ENCODE peak calls at places on chromosome 3, in four cellular contexts. One of them, this sample, is unnamed.
A peak's percentile ranks its signal among the peaks of the same experiment; 100 is the strongest.

GRCh38 chr3:74041068-74041675 is 416.4 kb upstream of the PDZRN3 start:
- DNase-seq in aorta: no peak
- DNase-seq in stomach: no peak
- DNase-seq in CD8-positive, alpha-beta memory T cell: no peak
- DNase-seq in this sample: no peak

GRCh38 chr3:143536817-143537535 is 311.3 kb downstream of the SLC9A9 start:
- DNase-seq in aorta: peak; percentile 76
- DNase-seq in stomach: no peak
- DNase-seq in CD8-positive, alpha-beta memory T cell: no peak
- DNase-seq in this sample: no peak

GRCh38 chr3:36393563-36393962 is 13.3 kb downstream of the STAC start:
- DNase-seq in CD8-positive, alpha-beta memory T cell: no peak
- DNase-seq in stomach: no peak
- DNase-seq in aorta: no peak
- DNase-seq in this sample: no peak

GRCh38 chr3:151852074-151852811 is 21.2 kb upstream of the SUCNR1 start:
- DNase-seq in CD8-positive, alpha-beta memory T cell: no peak
- DNase-seq in stomach: no peak
- DNase-seq in aorta: no peak
- DNase-seq in this sample: no peak

GRCh38 chr3:186909078-186909853 is 21.1 kb upstream of the ST6GAL1 start:
- DNase-seq in stomach: peak; percentile 43
- DNase-seq in CD8-positive, alpha-beta memory T cell: peak; percentile 85
- DNase-seq in aorta: no peak
- DNase-seq in this sample: peak; percentile 41

GRCh38 chr3:62647711-62648110 is 227.5 kb downstream of the CADPS start:
- DNase-seq in CD8-positive, alpha-beta memory T cell: no peak
- DNase-seq in stomach: no peak
- DNase-seq in aorta: no peak
- DNase-seq in this sample: no peak

GRCh38 chr3:49967307-49967706 is 27.4 kb downstream of the RBM6 start:
- DNase-seq in aorta: no peak
- DNase-seq in stomach: no peak
- DNase-seq in CD8-positive, alpha-beta memory T cell: no peak
- DNase-seq in this sample: no peak

GRCh38 chr3:197450295-197450694 is 105.5 kb downstream of the BDH1 start:
- DNase-seq in CD8-positive, alpha-beta memory T cell: no peak
- DNase-seq in aorta: no peak
- DNase-seq in stomach: no peak
- DNase-seq in this sample: no peak

GRCh38 chr3:194285859-194286197 is 65.3 kb downstream of the CPN2 start:
- DNase-seq in stomach: no peak
- DNase-seq in CD8-positive, alpha-beta memory T cell: no peak
- DNase-seq in aorta: no peak
- DNase-seq in this sample: no peak

GRCh38 chr3:138089091-138089490 is 26.3 kb downstream of the DZIP1L start:
- DNase-seq in stomach: no peak
- DNase-seq in aorta: no peak
- DNase-seq in CD8-positive, alpha-beta memory T cell: no peak
- DNase-seq in this sample: no peak

GRCh38 chr3:170726976-170727661 is 141.2 kb upstream of the SLC7A14 start:
- DNase-seq in aorta: no peak
- DNase-seq in CD8-positive, alpha-beta memory T cell: no peak
- DNase-seq in stomach: no peak
- DNase-seq in this sample: no peak

GRCh38 chr3:14147063-14147435 is 22.2 kb downstream of the TMEM43 start:
- DNase-seq in stomach: no peak
- DNase-seq in CD8-positive, alpha-beta memory T cell: no peak
- DNase-seq in aorta: no peak
- DNase-seq in this sample: no peak

GRCh38 chr3:50978991-50979667 is 304.4 kb downstream of the DOCK3 start:
- DNase-seq in stomach: no peak
- DNase-seq in aorta: no peak
- DNase-seq in CD8-positive, alpha-beta memory T cell: no peak
- DNase-seq in this sample: no peak

GRCh38 chr3:143975549-143976152 is 4.0 kb downstream of the DIPK2A start:
- DNase-seq in stomach: no peak
- DNase-seq in aorta: no peak
- DNase-seq in CD8-positive, alpha-beta memory T cell: no peak
- DNase-seq in this sample: no peak

GRCh38 chr3:169497567-169498257 is 165.8 kb downstream of the MECOM start:
- DNase-seq in CD8-positive, alpha-beta memory T cell: no peak
- DNase-seq in aorta: no peak
- DNase-seq in stomach: no peak
- DNase-seq in this sample: no peak

GRCh38 chr3:95354494-95354893 is 1291.6 kb downstream of the NSUN3 start:
- DNase-seq in stomach: no peak
- DNase-seq in CD8-positive, alpha-beta memory T cell: no peak
- DNase-seq in aorta: no peak
- DNase-seq in this sample: no peak

GRCh38 chr3:99016452-99016851 is 115.0 kb upstream of the DCBLD2 start:
- DNase-seq in stomach: no peak
- DNase-seq in CD8-positive, alpha-beta memory T cell: no peak
- DNase-seq in aorta: no peak
- DNase-seq in this sample: no peak

GRCh38 chr3:35724106-35724505 is 84.8 kb downstream of the ARPP21 start:
- DNase-seq in CD8-positive, alpha-beta memory T cell: no peak
- DNase-seq in aorta: no peak
- DNase-seq in stomach: no peak
- DNase-seq in this sample: no peak

GRCh38 chr3:157290761-157291160 is 130.8 kb upstream of the CCNL1 start:
- DNase-seq in stomach: no peak
- DNase-seq in aorta: no peak
- DNase-seq in CD8-positive, alpha-beta memory T cell: no peak
- DNase-seq in this sample: no peak

GRCh38 chr3:113255854-113256615 is 44.7 kb downstream of the BOC start:
- DNase-seq in CD8-positive, alpha-beta memory T cell: no peak
- DNase-seq in stomach: no peak
- DNase-seq in aorta: no peak
- DNase-seq in this sample: no peak

GRCh38 chr3:70561796-70562195 is 249.4 kb upstream of the MDFIC2 start:
- DNase-seq in CD8-positive, alpha-beta memory T cell: no peak
- DNase-seq in aorta: no peak
- DNase-seq in stomach: no peak
- DNase-seq in this sample: no peak

GRCh38 chr3:14425574-14426304 is 23.3 kb downstream of the SLC6A6 start:
- DNase-seq in aorta: no peak
- DNase-seq in CD8-positive, alpha-beta memory T cell: peak; percentile 68
- DNase-seq in stomach: peak; percentile 66
- DNase-seq in this sample: peak; percentile 47

GRCh38 chr3:72230774-72231379 is 445.9 kb upstream of the PROK2 start:
- DNase-seq in aorta: no peak
- DNase-seq in stomach: no peak
- DNase-seq in CD8-positive, alpha-beta memory T cell: no peak
- DNase-seq in this sample: no peak

GRCh38 chr3:72224804-72225509 is 440.0 kb upstream of the PROK2 start:
- DNase-seq in stomach: no peak
- DNase-seq in aorta: no peak
- DNase-seq in CD8-positive, alpha-beta memory T cell: no peak
- DNase-seq in this sample: no peak

GRCh38 chr3:72223628-72224027 is 438.7 kb upstream of the PROK2 start:
- DNase-seq in stomach: no peak
- DNase-seq in aorta: no peak
- DNase-seq in CD8-positive, alpha-beta memory T cell: no peak
- DNase-seq in this sample: no peak

GRCh38 chr3:72229952-72230351 is 445.0 kb upstream of the PROK2 start:
- DNase-seq in CD8-positive, alpha-beta memory T cell: no peak
- DNase-seq in aorta: no peak
- DNase-seq in stomach: peak; percentile 30
- DNase-seq in this sample: no peak

GRCh38 chr3:72227536-72228070 is 442.7 kb upstream of the PROK2 start:
- DNase-seq in stomach: no peak
- DNase-seq in CD8-positive, alpha-beta memory T cell: no peak
- DNase-seq in aorta: no peak
- DNase-seq in this sample: no peak
- H3K9me3 ChIP-seq in stomach: peaks cover 25% of the 10 kb centered on the region
- H3K9me3 ChIP-seq in CD8-positive, alpha-beta memory T cell: peaks cover 6% of the 10 kb centered on the region
- H3K9me3 ChIP-seq in aorta: no peaks in the 10 kb centered on the region
- H3K9me3 ChIP-seq in this sample: peaks cover 4% of the 10 kb centered on the region

GRCh38 chr3:142285057-142285666 is 59.8 kb upstream of the GK5 start:
- DNase-seq in stomach: no peak
- DNase-seq in CD8-positive, alpha-beta memory T cell: no peak
- DNase-seq in aorta: no peak
- DNase-seq in this sample: no peak
- H3K9me3 ChIP-seq in stomach: peaks cover 14% of the 10 kb centered on the region
- H3K9me3 ChIP-seq in CD8-positive, alpha-beta memory T cell: no peaks in the 10 kb centered on the region
- H3K9me3 ChIP-seq in aorta: no peaks in the 10 kb centered on the region
- H3K9me3 ChIP-seq in this sample: no peaks in the 10 kb centered on the region

GRCh38 chr3:117926819-117927218 is 1107.8 kb downstream of the IGSF11 start:
- DNase-seq in aorta: no peak
- DNase-seq in stomach: no peak
- DNase-seq in CD8-positive, alpha-beta memory T cell: no peak
- DNase-seq in this sample: no peak

GRCh38 chr3:117928836-117929235 is 1105.8 kb downstream of the IGSF11 start:
- DNase-seq in CD8-positive, alpha-beta memory T cell: no peak
- DNase-seq in aorta: no peak
- DNase-seq in stomach: no peak
- DNase-seq in this sample: no peak

GRCh38 chr3:117927831-117928230 is 1106.8 kb downstream of the IGSF11 start:
- DNase-seq in stomach: no peak
- DNase-seq in CD8-positive, alpha-beta memory T cell: no peak
- DNase-seq in aorta: no peak
- DNase-seq in this sample: no peak

GRCh38 chr3:117936159-117936558 is 1098.5 kb downstream of the IGSF11 start:
- DNase-seq in stomach: no peak
- DNase-seq in CD8-positive, alpha-beta memory T cell: no peak
- DNase-seq in aorta: no peak
- DNase-seq in this sample: no peak

GRCh38 chr3:117932441-117932840 is 1102.2 kb downstream of the IGSF11 start:
- DNase-seq in stomach: no peak
- DNase-seq in aorta: no peak
- DNase-seq in CD8-positive, alpha-beta memory T cell: no peak
- DNase-seq in this sample: no peak
- H3K9me3 ChIP-seq in stomach: no peaks in the 10 kb centered on the region
- H3K9me3 ChIP-seq in aorta: peaks cover 2% of the 10 kb centered on the region
- H3K9me3 ChIP-seq in CD8-positive, alpha-beta memory T cell: no peaks in the 10 kb centered on the region
- H3K9me3 ChIP-seq in this sample: no peaks in the 10 kb centered on the region

GRCh38 chr3:20751299-20751698 is 565.3 kb upstream of the SGO1 start:
- DNase-seq in aorta: no peak
- DNase-seq in CD8-positive, alpha-beta memory T cell: no peak
- DNase-seq in stomach: no peak
- DNase-seq in this sample: no peak

GRCh38 chr3:20742903-20743302 is 556.9 kb upstream of the SGO1 start:
- DNase-seq in stomach: no peak
- DNase-seq in aorta: no peak
- DNase-seq in CD8-positive, alpha-beta memory T cell: no peak
- DNase-seq in this sample: no peak

DNA sequence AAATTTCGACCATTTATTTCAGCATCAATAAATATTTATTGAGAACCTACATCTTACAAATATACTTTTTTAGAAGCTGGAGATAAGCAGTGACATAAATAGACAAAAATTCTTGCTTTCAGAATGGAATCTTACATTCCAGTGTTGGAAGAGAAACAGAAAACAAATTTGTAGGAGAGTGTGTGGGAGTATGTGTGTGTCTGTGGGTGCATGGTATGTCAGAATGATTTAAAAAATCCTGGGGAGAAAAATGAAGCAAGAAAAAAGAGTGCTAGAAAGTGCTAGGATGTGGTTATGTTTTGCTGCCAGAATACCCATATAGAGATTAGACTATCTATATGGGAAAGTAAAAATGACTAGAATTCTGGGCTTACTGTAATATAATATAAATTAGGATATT is 561.7 kb upstream of the SGO1 start:
- DNase-seq in CD8-positive, alpha-beta memory T cell: no peak
- DNase-seq in stomach: no peak
- DNase-seq in aorta: no peak
- DNase-seq in this sample: no peak
- H3K9me3 ChIP-seq in CD8-positive, alpha-beta memory T cell: no peaks in the 10 kb centered on the region
- H3K9me3 ChIP-seq in stomach: no peaks in the 10 kb centered on the region
- H3K9me3 ChIP-seq in aorta: no peaks in the 10 kb centered on the region
- H3K9me3 ChIP-seq in this sample: no peaks in the 10 kb centered on the region

DNA sequence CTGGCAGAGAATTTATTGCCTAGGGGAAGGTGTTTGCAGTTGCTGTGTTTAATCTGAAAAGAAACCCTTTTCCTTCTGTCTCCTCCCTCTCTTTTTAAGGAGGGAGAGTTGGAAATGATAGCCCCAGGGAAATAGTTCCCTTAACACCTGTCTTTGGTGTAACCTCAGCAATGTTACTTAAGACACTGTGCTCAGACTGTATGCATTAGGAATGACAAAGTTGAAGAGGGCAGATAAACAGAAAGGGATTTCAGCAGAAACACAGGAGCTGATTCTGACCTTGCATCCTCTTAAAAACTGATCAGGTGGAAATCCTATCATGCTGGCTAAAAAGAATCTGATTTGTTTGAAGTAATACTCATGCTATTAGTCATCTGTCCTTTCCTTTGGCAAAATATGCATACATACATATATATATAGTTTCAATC is 125.5 kb downstream of the TP63 start:
- DNase-seq in stomach: no peak
- DNase-seq in CD8-positive, alpha-beta memory T cell: no peak
- DNase-seq in aorta: no peak
- DNase-seq in this sample: no peak
- H3K9me3 ChIP-seq in stomach: no peaks in the 10 kb centered on the region
- H3K9me3 ChIP-seq in CD8-positive, alpha-beta memory T cell: no peaks in the 10 kb centered on the region
- H3K9me3 ChIP-seq in aorta: peaks cover 6% of the 10 kb centered on the region
- H3K9me3 ChIP-seq in this sample: no peaks in the 10 kb centered on the region

GRCh38 chr3:23778451-23778850 is 27.3 kb upstream of the UBE2E1 start:
- DNase-seq in stomach: no peak
- DNase-seq in aorta: no peak
- DNase-seq in CD8-positive, alpha-beta memory T cell: no peak
- DNase-seq in this sample: no peak

GRCh38 chr3:23775254-23775909 is 30.4 kb upstream of the UBE2E1 start:
- DNase-seq in stomach: no peak
- DNase-seq in aorta: no peak
- DNase-seq in CD8-positive, alpha-beta memory T cell: no peak
- DNase-seq in this sample: no peak

GRCh38 chr3:23781871-23782270 is 23.9 kb upstream of the UBE2E1 start:
- DNase-seq in stomach: no peak
- DNase-seq in CD8-positive, alpha-beta memory T cell: no peak
- DNase-seq in aorta: no peak
- DNase-seq in this sample: no peak

GRCh38 chr3:23779841-23780240 is 25.9 kb upstream of the UBE2E1 start:
- DNase-seq in CD8-positive, alpha-beta memory T cell: no peak
- DNase-seq in aorta: no peak
- DNase-seq in stomach: no peak
- DNase-seq in this sample: no peak

GRCh38 chr3:23776352-23776891 is 29.3 kb upstream of the UBE2E1 start:
- DNase-seq in CD8-positive, alpha-beta memory T cell: no peak
- DNase-seq in stomach: no peak
- DNase-seq in aorta: no peak
- DNase-seq in this sample: no peak
- H3K9me3 ChIP-seq in CD8-positive, alpha-beta memory T cell: no peaks in the 10 kb centered on the region
- H3K9me3 ChIP-seq in stomach: no peaks in the 10 kb centered on the region
- H3K9me3 ChIP-seq in aorta: no peaks in the 10 kb centered on the region
- H3K9me3 ChIP-seq in this sample: no peaks in the 10 kb centered on the region